ENCODE peak calls at places on chromosomes 11 and 22, in five cellular contexts. R is lower lobe of right lung; I is mesenchymal stem cell; O is stimulated activated CD8-positive, alpha-beta memory T cell treated with anti-CD3 and anti-CD28 coated beads, Interleukin-4, amount 100 ng/mL, for 24 hours; Y is stimulated activated CD4-positive, alpha-beta T cell treated with anti-CD3 and anti-CD28 coated beads, Interleukin-12 subunit alpha, Interleukin-12 subunit beta, amount 100 ng/mL, for 24 hours. X is an unnamed sample.

GRCh38 chr22:38172016-38172431 is 9.6 kb downstream of the PLA2G6 start:
- DNase-seq in R (no peak), I (no peak), O (no peak), Y (no peak), X (peak; percentile 14)

GRCh38 chr22:46916886-46917625 is 154.6 kb downstream of the TBC1D22A start:
- DNase-seq in R (no peak), I (no peak), O (no peak), Y (no peak), X (no peak)

GRCh38 chr22:29055192-29055830 is 6.3 kb downstream of the C22orf31 start:
- DNase-seq in R (no peak), I (no peak), O (no peak), Y (no peak), X (no peak)

GRCh38 chr22:26321469-26321913 is 107.6 kb upstream of the ASPHD2 start:
- DNase-seq in R (no peak), I (peak; percentile 8), O (no peak), Y (no peak), X (no peak)

GRCh38 chr11:111582163-111582562 is 20.1 kb upstream of the SIK2 start:
- DNase-seq in R (no peak), I (peak; percentile 40), O (no peak), Y (no peak), X (no peak)

GRCh38 chr11:12695221-12695794 is 21.1 kb downstream of the TEAD1 start:
- DNase-seq in R (no peak), I (no peak), O (no peak), Y (no peak), X (no peak)

GRCh38 chr22:19132693-19133400 is 1.7 kb downstream of the TSSK2 start:
- DNase-seq in R (no peak), I (no peak), O (no peak), Y (no peak), X (peak; percentile 66)

GRCh38 chr11:123195182-123196059 is at the start of gene CLMP:
- DNase-seq in R (no peak), I (peak; percentile 74), O (no peak), Y (no peak), X (peak; percentile 89)

GRCh38 chr11:70410276-70410675 is 11.9 kb downstream of the CTTN start:
- DNase-seq in R (no peak), I (no peak), O (no peak), Y (no peak), X (no peak)

GRCh38 chr11:133946541-133947297 is 10.0 kb downstream of the IGSF9B start:
- DNase-seq in R (no peak), I (no peak), O (no peak), Y (no peak), X (peak; percentile 63)

GRCh38 chr22:19524170-19525115 is at the start of gene CLDN5:
- DNase-seq in R (peak; percentile 60), I (peak; percentile 28), O (no peak), Y (peak; percentile 21), X (no peak)

GRCh38 chr11:8018742-8019631 is 31.9 kb downstream of the EIF3F start:
- DNase-seq in R (peak; percentile 67), I (peak; percentile 78), O (peak; percentile 35), Y (peak; percentile 38), X (peak; percentile 92)

GRCh38 chr11:59610289-59610688 is 5.3 kb downstream of the OSBP start:
- DNase-seq in R (no peak), I (no peak), O (no peak), Y (no peak), X (no peak)

GRCh38 chr22:37492428-37493344 is 6.5 kb upstream of the MFNG start:
- DNase-seq in R (peak; percentile 64), I (peak; percentile 72), O (peak; percentile 26), Y (peak; percentile 52), X (no peak)

GRCh38 chr11:102807921-102808320 is 10.0 kb upstream of the MMP1 start:
- DNase-seq in R (peak; percentile 50), I (peak; percentile 31), O (no peak), Y (no peak), X (no peak)

GRCh38 chr11:120337896-120338840 is 2.0 kb downstream of the ARHGEF12 start:
- DNase-seq in R (no peak), I (peak; percentile 52), O (no peak), Y (no peak), X (no peak)

GRCh38 chr11:76604081-76604601 is 66.4 kb downstream of the LRRC32 start:
- DNase-seq in R (no peak), I (no peak), O (no peak), Y (no peak), X (no peak)

GRCh38 chr22:41841085-41841712 is 8.3 kb downstream of the SREBF2 start:
- DNase-seq in R (no peak), I (no peak), O (no peak), Y (no peak), X (no peak)

GRCh38 chr11:69603163-69603836 is 37.7 kb upstream of the CCND1 start:
- DNase-seq in R (no peak), I (no peak), O (no peak), Y (no peak), X (no peak)

X was measured in kidney.